ENCODE peak calls at places on chromosomes 4 and X, in seven cellular contexts. S is body of pancreas; Y is NCI-H146; F is G401; H is NT2/D1; U is sciatic nerve; V is CD4-positive, alpha-beta T cell. G is an unnamed sample.

GRCh38 chr4:23922535-23923115 is 32.8 kb upstream of the PPARGC1A start:
- DNase-seq in S (no peak), Y (no peak), F (no peak), H (no peak), U (no peak), V (no peak), G (no peak)

GRCh38 chr4:153522800-153523089 is 56.6 kb downstream of the TMEM131L start:
- DNase-seq in S (no peak), Y (no peak), F (no peak), H (no peak), U (no peak), V (no peak), G (no peak)

GRCh38 chrX:31743004-31743403 is 671.2 kb upstream of the FTHL17 start:
- DNase-seq in S (no peak), Y (no peak), F (no peak), H (no peak), U (no peak), V (no peak), G (no peak)

GRCh38 chrX:43870758-43871419 is 11.4 kb downstream of the MAOB start:
- DNase-seq in S (no peak), Y (no peak), F (no peak), H (no peak), U (no peak), V (no peak), G (no peak)

GRCh38 chr4:78652282-78652876 is 100.8 kb downstream of the ANXA3 start:
- DNase-seq in S (no peak), Y (no peak), F (peak), H (no peak), U (no peak), V (no peak), G (no peak)

GRCh38 chrX:135923353-135923752 is 29.8 kb downstream of the SAGE1 start:
- DNase-seq in S (no peak), Y (no peak), F (no peak), H (no peak), U (no peak), V (no peak), G (no peak)

GRCh38 chr4:680931-681645 is 6.7 kb downstream of the MYL5 start:
- DNase-seq in S (peak), Y (peak), F (no peak), H (no peak), U (peak), V (no peak), G (no peak)

GRCh38 chr4:173529505-173530325 is at the start of gene HAND2:
- DNase-seq in S (peak), Y (no peak), F (no peak), H (no peak), U (no peak), V (no peak), G (no peak)

GRCh38 chrX:13533726-13534125 is 35.7 kb upstream of the EGFL6 start:
- DNase-seq in S (no peak), Y (no peak), F (no peak), H (no peak), U (no peak), V (no peak), G (no peak)

GRCh38 chr4:40583850-40584439 is 45.7 kb downstream of the RBM47 start:
- DNase-seq in S (no peak), Y (no peak), F (no peak), H (no peak), U (no peak), V (no peak), G (no peak)

GRCh38 chrX:81261576-81261975 is 59.7 kb downstream of the SH3BGRL start:
- DNase-seq in S (no peak), Y (no peak), F (no peak), H (no peak), U (no peak), V (no peak), G (no peak)

GRCh38 chrX:53421772-53422090 is 723 bp downstream of the SMC1A start:
- DNase-seq in S (no peak), Y (peak), F (no peak), H (no peak), U (no peak), V (no peak), G (no peak)

GRCh38 chr4:146329042-146329716 is 114.8 kb downstream of the REELD1 start:
- DNase-seq in S (no peak), Y (no peak), F (no peak), H (no peak), U (no peak), V (no peak), G (no peak)

GRCh38 chr4:145132521-145133098 is 34.5 kb downstream of the ABCE1 start:
- DNase-seq in S (peak), Y (no peak), F (no peak), H (no peak), U (no peak), V (no peak), G (no peak)

GRCh38 chrX:109797311-109797975 is 64.4 kb upstream of the ACSL4 start:
- DNase-seq in S (no peak), Y (no peak), F (no peak), H (no peak), U (no peak), V (no peak), G (no peak)

GRCh38 chrX:19625612-19626011 is 110.3 kb upstream of the MAP3K15 start:
- DNase-seq in S (no peak), Y (no peak), F (no peak), H (no peak), U (no peak), V (peak), G (no peak)

GRCh38 chrX:38654302-38654701 is 93.0 kb downstream of the TSPAN7 start:
- DNase-seq in S (peak), Y (no peak), F (peak), H (peak), U (no peak), V (no peak), G (no peak)

GRCh38 chr4:34182346-34182745 is 2062.0 kb downstream of the ARAP2 start:
- DNase-seq in S (peak), Y (no peak), F (no peak), H (no peak), U (no peak), V (no peak), G (no peak)

GRCh38 chr4:98430708-98431403 is 169.7 kb downstream of the RAP1GDS1 start:
- DNase-seq in S (no peak), Y (no peak), F (no peak), H (no peak), U (no peak), V (no peak), G (no peak)

GRCh38 chrX:5733483-5733882 is 495.2 kb downstream of the NLGN4X start:
- DNase-seq in S (no peak), Y (no peak), F (no peak), H (no peak), U (no peak), V (no peak), G (no peak)

GRCh38 chr4:38150766-38151165 is 190.6 kb downstream of the PTTG2 start:
- DNase-seq in S (peak), Y (no peak), F (no peak), H (no peak), U (no peak), V (no peak), G (no peak)

GRCh38 chr4:88630756-88631155 is 38.5 kb downstream of the HERC3 start:
- DNase-seq in S (no peak), Y (no peak), F (no peak), H (no peak), U (no peak), V (no peak), G (no peak)

GRCh38 chr4:14478504-14478903 is 523.8 kb upstream of the CPEB2 start:
- DNase-seq in S (no peak), Y (no peak), F (no peak), H (no peak), U (no peak), V (no peak), G (no peak)

GRCh38 chr4:70833701-70834100 is 6.0 kb downstream of the GRSF1 start:
- DNase-seq in S (no peak), Y (no peak), F (no peak), H (no peak), U (no peak), V (no peak), G (no peak)

GRCh38 chrX:105480646-105481310 is 260.3 kb upstream of the TEX13A start:
- DNase-seq in S (no peak), Y (no peak), F (no peak), H (no peak), U (no peak), V (no peak), G (no peak)

GRCh38 chrX:131477498-131477897 is 66.4 kb upstream of the OR13H1 start:
- DNase-seq in S (no peak), Y (peak), F (no peak), H (peak), U (no peak), V (no peak), G (no peak)

GRCh38 chr4:186297013-186297645 is 31.1 kb downstream of the F11 start:
- DNase-seq in S (no peak), Y (peak), F (peak), H (peak), U (no peak), V (no peak), G (no peak)

GRCh38 chr4:183411291-183411861 is 33.1 kb upstream of the CDKN2AIP start:
- DNase-seq in S (peak), Y (no peak), F (no peak), H (no peak), U (no peak), V (no peak), G (no peak)